ENCODE peak calls at places on chromosome 14, in nine cellular contexts. One of them, this sample, is unnamed.

GRCh38 chr14:102217987-102218421 is 78.3 kb downstream of the WDR20 start:
- DNase-seq in GM23338: no peak
- DNase-seq in tibial artery: no peak
- DNase-seq in neural progenitor cell: no peak
- DNase-seq in suprapubic skin: no peak
- DNase-seq in GM12878: no peak
- DNase-seq in thyroid gland: no peak
- DNase-seq in GM23248: no peak
- DNase-seq in left ventricle myocardium inferior: no peak
- DNase-seq in this sample: no peak

GRCh38 chr14:71414631-71415403 is 507.6 kb downstream of the PCNX1 start:
- DNase-seq in GM23338: no peak
- DNase-seq in tibial artery: no peak
- DNase-seq in neural progenitor cell: no peak
- DNase-seq in suprapubic skin: no peak
- DNase-seq in GM12878: no peak
- DNase-seq in thyroid gland: no peak
- DNase-seq in GM23248: peak; percentile 75
- DNase-seq in left ventricle myocardium inferior: no peak
- DNase-seq in this sample: no peak

GRCh38 chr14:39177168-39177545 is 2.1 kb downstream of the PNN start:
- DNase-seq in GM23338: no peak
- DNase-seq in tibial artery: no peak
- DNase-seq in neural progenitor cell: no peak
- DNase-seq in suprapubic skin: no peak
- DNase-seq in GM12878: no peak
- DNase-seq in thyroid gland: no peak
- DNase-seq in GM23248: no peak
- DNase-seq in left ventricle myocardium inferior: no peak
- DNase-seq in this sample: no peak

GRCh38 chr14:55191101-55191880 is at the start of gene DLGAP5:
- DNase-seq in GM23338: peak; percentile 99
- DNase-seq in tibial artery: peak; percentile 95
- DNase-seq in neural progenitor cell: peak; percentile 97
- DNase-seq in suprapubic skin: peak; percentile 94
- DNase-seq in GM12878: peak; percentile 98
- DNase-seq in thyroid gland: peak; percentile 92
- DNase-seq in GM23248: peak; percentile 97
- DNase-seq in left ventricle myocardium inferior: peak; percentile 90
- DNase-seq in this sample: peak; percentile 95

GRCh38 chr14:105492966-105493871 is 2.2 kb downstream of the TEDC1 start:
- DNase-seq in GM23338: no peak
- DNase-seq in tibial artery: no peak
- DNase-seq in neural progenitor cell: no peak
- DNase-seq in suprapubic skin: no peak
- DNase-seq in GM12878: no peak
- DNase-seq in thyroid gland: no peak
- DNase-seq in GM23248: no peak
- DNase-seq in left ventricle myocardium inferior: peak; percentile 15
- DNase-seq in this sample: peak; percentile 76

GRCh38 chr14:104686624-104687517 is 2.5 kb upstream of the INF2 start:
- DNase-seq in GM23338: no peak
- DNase-seq in tibial artery: no peak
- DNase-seq in neural progenitor cell: peak; percentile 1
- DNase-seq in suprapubic skin: no peak
- DNase-seq in GM12878: no peak
- DNase-seq in thyroid gland: no peak
- DNase-seq in GM23248: no peak
- DNase-seq in left ventricle myocardium inferior: peak; percentile 15
- DNase-seq in this sample: no peak

GRCh38 chr14:54348001-54348611 is 48.7 kb upstream of the CDKN3 start:
- DNase-seq in GM23338: peak; percentile 88
- DNase-seq in tibial artery: no peak
- DNase-seq in neural progenitor cell: peak; percentile 86
- DNase-seq in suprapubic skin: no peak
- DNase-seq in GM12878: no peak
- DNase-seq in thyroid gland: no peak
- DNase-seq in GM23248: peak; percentile 65
- DNase-seq in left ventricle myocardium inferior: no peak
- DNase-seq in this sample: no peak

GRCh38 chr14:27392153-27392552 is 794.3 kb upstream of the NOVA1 start:
- DNase-seq in GM23338: no peak
- DNase-seq in tibial artery: no peak
- DNase-seq in neural progenitor cell: no peak
- DNase-seq in suprapubic skin: no peak
- DNase-seq in GM12878: no peak
- DNase-seq in thyroid gland: no peak
- DNase-seq in GM23248: peak; percentile 0
- DNase-seq in left ventricle myocardium inferior: no peak
- DNase-seq in this sample: no peak

GRCh38 chr14:91154851-91155625 is 41.2 kb downstream of the DGLUCY start:
- DNase-seq in GM23338: no peak
- DNase-seq in tibial artery: no peak
- DNase-seq in neural progenitor cell: no peak
- DNase-seq in suprapubic skin: no peak
- DNase-seq in GM12878: no peak
- DNase-seq in thyroid gland: peak; percentile 76
- DNase-seq in GM23248: peak; percentile 64
- DNase-seq in left ventricle myocardium inferior: no peak
- DNase-seq in this sample: no peak

GRCh38 chr14:105537580-105538474 is 11.4 kb downstream of the TMEM121 start:
- DNase-seq in GM23338: peak; percentile 51
- DNase-seq in tibial artery: no peak
- DNase-seq in neural progenitor cell: peak; percentile 40
- DNase-seq in suprapubic skin: no peak
- DNase-seq in GM12878: no peak
- DNase-seq in thyroid gland: peak; percentile 56
- DNase-seq in GM23248: peak; percentile 38
- DNase-seq in left ventricle myocardium inferior: peak; percentile 53
- DNase-seq in this sample: peak; percentile 94

GRCh38 chr14:53295985-53296582 is 143.0 kb upstream of the DDHD1 start:
- DNase-seq in GM23338: peak; percentile 76
- DNase-seq in tibial artery: no peak
- DNase-seq in neural progenitor cell: peak; percentile 57
- DNase-seq in suprapubic skin: no peak
- DNase-seq in GM12878: no peak
- DNase-seq in thyroid gland: no peak
- DNase-seq in GM23248: peak; percentile 52
- DNase-seq in left ventricle myocardium inferior: no peak
- DNase-seq in this sample: no peak

GRCh38 chr14:102251161-102251560 is 53.8 kb downstream of the MOK start:
- DNase-seq in GM23338: no peak
- DNase-seq in tibial artery: no peak
- DNase-seq in neural progenitor cell: no peak
- DNase-seq in suprapubic skin: no peak
- DNase-seq in GM12878: no peak
- DNase-seq in thyroid gland: no peak
- DNase-seq in GM23248: no peak
- DNase-seq in left ventricle myocardium inferior: no peak
- DNase-seq in this sample: no peak

GRCh38 chr14:60254176-60254575 is 5.2 kb downstream of the PPM1A start:
- DNase-seq in GM23338: no peak
- DNase-seq in tibial artery: no peak
- DNase-seq in neural progenitor cell: no peak
- DNase-seq in suprapubic skin: no peak
- DNase-seq in GM12878: no peak
- DNase-seq in thyroid gland: no peak
- DNase-seq in GM23248: no peak
- DNase-seq in left ventricle myocardium inferior: no peak
- DNase-seq in this sample: no peak
- H3K4me3 ChIP-seq in GM23338: no peak overlapping the region
- H3K4me3 ChIP-seq in tibial artery: no peak overlapping the region
- H3K4me3 ChIP-seq in neural progenitor cell: no peak overlapping the region
- H3K4me3 ChIP-seq in suprapubic skin: no peak overlapping the region
- H3K4me3 ChIP-seq in GM12878: peak overlapping the region; percentile 24
- H3K4me3 ChIP-seq in thyroid gland: no peak overlapping the region
- H3K4me3 ChIP-seq in GM23248: no peak overlapping the region
- H3K4me3 ChIP-seq in left ventricle myocardium inferior: no peak overlapping the region
- H3K4me3 ChIP-seq in this sample: no peak overlapping the region

GRCh38 chr14:68556253-68556652 is 236.6 kb downstream of the ZFP36L1 start:
- DNase-seq in GM23338: no peak
- DNase-seq in tibial artery: no peak
- DNase-seq in neural progenitor cell: no peak
- DNase-seq in suprapubic skin: peak; percentile 21
- DNase-seq in GM12878: no peak
- DNase-seq in thyroid gland: no peak
- DNase-seq in GM23248: no peak
- DNase-seq in left ventricle myocardium inferior: no peak
- DNase-seq in this sample: no peak
- H3K4me1 ChIP-seq in GM23338: peaks cover 11% of the 10 kb centered on the region
- H3K4me1 ChIP-seq in tibial artery: peaks cover 32% of the 10 kb centered on the region
- H3K4me1 ChIP-seq in neural progenitor cell: peaks cover 13% of the 10 kb centered on the region
- H3K4me1 ChIP-seq in suprapubic skin: peaks cover 55% of the 10 kb centered on the region
- H3K4me1 ChIP-seq in GM12878: no peaks in the 10 kb centered on the region
- H3K4me1 ChIP-seq in thyroid gland: peaks cover 28% of the 10 kb centered on the region
- H3K4me1 ChIP-seq in GM23248: peaks cover 30% of the 10 kb centered on the region
- H3K4me1 ChIP-seq in left ventricle myocardium inferior: peaks cover 44% of the 10 kb centered on the region
- H3K4me1 ChIP-seq in this sample: peaks cover 3% of the 10 kb centered on the region

GRCh38 chr14:100159107-100159864 is at the start of gene DEGS2:
- DNase-seq in GM23338: peak; percentile 87
- DNase-seq in tibial artery: no peak
- DNase-seq in neural progenitor cell: peak; percentile 77
- DNase-seq in suprapubic skin: no peak
- DNase-seq in GM12878: no peak
- DNase-seq in thyroid gland: peak; percentile 75
- DNase-seq in GM23248: peak; percentile 37
- DNase-seq in left ventricle myocardium inferior: no peak
- DNase-seq in this sample: no peak
- H3K4me3 ChIP-seq in GM23338: peak within 1 kb of the TSS; percentile 69
- H3K4me3 ChIP-seq in tibial artery: peak within 1 kb of the TSS; percentile 23
- H3K4me3 ChIP-seq in neural progenitor cell: peak within 1 kb of the TSS; percentile 52
- H3K4me3 ChIP-seq in suprapubic skin: peak within 1 kb of the TSS; percentile 57
- H3K4me3 ChIP-seq in GM12878: peak within 1 kb of the TSS; percentile 63
- H3K4me3 ChIP-seq in thyroid gland: peak within 1 kb of the TSS; percentile 34
- H3K4me3 ChIP-seq in GM23248: peak within 1 kb of the TSS; percentile 43
- H3K4me3 ChIP-seq in left ventricle myocardium inferior: peak within 1 kb of the TSS; percentile 61
- H3K4me3 ChIP-seq in this sample: peak within 1 kb of the TSS; percentile 45

DNA sequence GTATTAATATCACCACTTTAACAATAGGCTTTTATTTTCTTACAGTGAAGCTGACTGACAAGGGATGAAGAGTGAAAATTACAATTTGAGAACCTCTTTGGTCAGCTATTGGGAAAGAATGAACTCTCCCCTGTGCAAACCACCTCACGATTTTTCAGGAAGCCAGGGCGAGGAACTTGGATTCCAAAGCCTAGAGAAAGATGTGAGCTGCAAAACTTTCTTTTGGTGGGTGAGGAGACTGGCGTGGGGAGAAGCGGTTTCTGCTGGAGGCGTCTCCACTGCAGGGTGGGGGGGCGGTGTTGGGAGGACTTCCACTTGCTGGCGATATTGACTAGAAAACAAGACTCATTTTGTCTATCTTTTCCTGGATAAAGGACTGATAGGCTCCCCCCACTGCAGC is 59.3 kb upstream of the VRK1 start:
- DNase-seq in GM23338: no peak
- DNase-seq in tibial artery: no peak
- DNase-seq in neural progenitor cell: no peak
- DNase-seq in suprapubic skin: no peak
- DNase-seq in GM12878: no peak
- DNase-seq in thyroid gland: no peak
- DNase-seq in GM23248: no peak
- DNase-seq in left ventricle myocardium inferior: no peak
- DNase-seq in this sample: no peak
- H3K4me1 ChIP-seq in GM23338: peaks cover 47% of the 10 kb centered on the region
- H3K4me1 ChIP-seq in tibial artery: peaks cover 8% of the 10 kb centered on the region
- H3K4me1 ChIP-seq in neural progenitor cell: peaks cover 20% of the 10 kb centered on the region
- H3K4me1 ChIP-seq in suprapubic skin: peaks cover 7% of the 10 kb centered on the region
- H3K4me1 ChIP-seq in GM12878: no peaks in the 10 kb centered on the region
- H3K4me1 ChIP-seq in thyroid gland: no peaks in the 10 kb centered on the region
- H3K4me1 ChIP-seq in GM23248: no peaks in the 10 kb centered on the region
- H3K4me1 ChIP-seq in left ventricle myocardium inferior: peaks cover 8% of the 10 kb centered on the region
- H3K4me1 ChIP-seq in this sample: peaks cover 4% of the 10 kb centered on the region

GRCh38 chr14:50362791-50363733 is 33.6 kb downstream of the CDKL1 start:
- DNase-seq in GM23338: no peak
- DNase-seq in tibial artery: no peak
- DNase-seq in neural progenitor cell: no peak
- DNase-seq in suprapubic skin: no peak
- DNase-seq in GM12878: no peak
- DNase-seq in thyroid gland: no peak
- DNase-seq in GM23248: peak; percentile 44
- DNase-seq in left ventricle myocardium inferior: no peak
- DNase-seq in this sample: no peak
- H3K4me3 ChIP-seq in GM23338: no peak overlapping the region
- H3K4me3 ChIP-seq in tibial artery: peak overlapping the region; percentile 25
- H3K4me3 ChIP-seq in neural progenitor cell: no peak overlapping the region
- H3K4me3 ChIP-seq in suprapubic skin: peak overlapping the region; percentile 26
- H3K4me3 ChIP-seq in GM12878: peak overlapping the region; percentile 80
- H3K4me3 ChIP-seq in thyroid gland: no peak overlapping the region
- H3K4me3 ChIP-seq in GM23248: peak overlapping the region; percentile 71
- H3K4me3 ChIP-seq in left ventricle myocardium inferior: peak overlapping the region; percentile 45
- H3K4me3 ChIP-seq in this sample: peak overlapping the region; percentile 2

DNA sequence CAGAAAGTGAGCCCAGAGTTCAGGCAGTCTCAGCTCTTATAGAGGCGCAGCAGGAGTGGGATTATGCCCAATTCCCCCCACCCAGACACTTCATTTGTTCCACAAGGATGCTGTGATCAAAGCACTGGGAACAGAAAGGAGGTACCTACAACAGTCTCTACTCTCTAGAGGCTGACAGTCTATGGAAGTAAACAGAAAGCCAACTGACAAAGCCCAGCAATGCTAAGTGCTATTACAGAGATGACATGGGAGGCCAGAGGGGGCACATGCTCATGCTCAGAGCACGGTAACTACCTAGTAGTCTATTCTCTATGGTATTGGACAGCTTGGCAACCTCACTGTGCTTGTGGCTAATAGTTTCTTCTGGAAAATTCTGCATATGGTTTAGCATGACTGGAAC is 85.9 kb downstream of the STXBP6 start:
- DNase-seq in GM23338: no peak
- DNase-seq in tibial artery: no peak
- DNase-seq in neural progenitor cell: peak; percentile 14
- DNase-seq in suprapubic skin: no peak
- DNase-seq in GM12878: no peak
- DNase-seq in thyroid gland: no peak
- DNase-seq in GM23248: no peak
- DNase-seq in left ventricle myocardium inferior: no peak
- DNase-seq in this sample: no peak
- H3K4me1 ChIP-seq in GM23338: peaks cover 11% of the 10 kb centered on the region
- H3K4me1 ChIP-seq in tibial artery: peaks cover 21% of the 10 kb centered on the region
- H3K4me1 ChIP-seq in neural progenitor cell: no peaks in the 10 kb centered on the region
- H3K4me1 ChIP-seq in suprapubic skin: peaks cover 27% of the 10 kb centered on the region
- H3K4me1 ChIP-seq in GM12878: no peaks in the 10 kb centered on the region
- H3K4me1 ChIP-seq in thyroid gland: peaks cover 64% of the 10 kb centered on the region
- H3K4me1 ChIP-seq in GM23248: peaks cover 40% of the 10 kb centered on the region
- H3K4me1 ChIP-seq in left ventricle myocardium inferior: peaks cover 73% of the 10 kb centered on the region
- H3K4me1 ChIP-seq in this sample: peaks cover 3% of the 10 kb centered on the region

GRCh38 chr14:22305563-22306127 is 283.4 kb downstream of the DAD1 start:
- DNase-seq in GM23338: no peak
- DNase-seq in tibial artery: no peak
- DNase-seq in neural progenitor cell: no peak
- DNase-seq in suprapubic skin: no peak
- DNase-seq in GM12878: no peak
- DNase-seq in thyroid gland: no peak
- DNase-seq in GM23248: no peak
- DNase-seq in left ventricle myocardium inferior: no peak
- DNase-seq in this sample: no peak

GRCh38 chr14:22304324-22304723 is 284.7 kb downstream of the DAD1 start:
- DNase-seq in GM23338: no peak
- DNase-seq in tibial artery: no peak
- DNase-seq in neural progenitor cell: no peak
- DNase-seq in suprapubic skin: no peak
- DNase-seq in GM12878: no peak
- DNase-seq in thyroid gland: no peak
- DNase-seq in GM23248: no peak
- DNase-seq in left ventricle myocardium inferior: no peak
- DNase-seq in this sample: no peak

GRCh38 chr14:22300646-22301045 is 288.4 kb downstream of the DAD1 start:
- DNase-seq in GM23338: no peak
- DNase-seq in tibial artery: no peak
- DNase-seq in neural progenitor cell: no peak
- DNase-seq in suprapubic skin: no peak
- DNase-seq in GM12878: no peak
- DNase-seq in thyroid gland: no peak
- DNase-seq in GM23248: no peak
- DNase-seq in left ventricle myocardium inferior: no peak
- DNase-seq in this sample: no peak

GRCh38 chr14:22303589-22304195 is 285.3 kb downstream of the DAD1 start:
- DNase-seq in GM23338: peak; percentile 61
- DNase-seq in tibial artery: no peak
- DNase-seq in neural progenitor cell: peak; percentile 18
- DNase-seq in suprapubic skin: no peak
- DNase-seq in GM12878: no peak
- DNase-seq in thyroid gland: no peak
- DNase-seq in GM23248: peak; percentile 48
- DNase-seq in left ventricle myocardium inferior: no peak
- DNase-seq in this sample: no peak
- H3K4me3 ChIP-seq in GM23338: no peak overlapping the region
- H3K4me3 ChIP-seq in tibial artery: peak overlapping the region; percentile 21
- H3K4me3 ChIP-seq in neural progenitor cell: no peak overlapping the region
- H3K4me3 ChIP-seq in suprapubic skin: no peak overlapping the region
- H3K4me3 ChIP-seq in GM12878: no peak overlapping the region
- H3K4me3 ChIP-seq in thyroid gland: no peak overlapping the region
- H3K4me3 ChIP-seq in GM23248: no peak overlapping the region
- H3K4me3 ChIP-seq in left ventricle myocardium inferior: no peak overlapping the region
- H3K4me3 ChIP-seq in this sample: no peak overlapping the region

This sample was measured in left lung.